ENCODE peak calls at places on chromosomes 1 and 21, in five cellular contexts. F is MM.1S, Y is HCT116, M is hepatocyte, N is OCI-LY7. Q is an unnamed sample.

GRCh38 chr21:31098576-31099005 is 60.3 kb upstream of the KRTAP19-8 start:
- DNase-seq in F (peak; percentile 56), Y (peak; percentile 51), M (peak; percentile 78), N (peak; percentile 64), Q (peak; percentile 72)

GRCh38 chr1:171142451-171143121 is 42.5 kb upstream of the FMO2 start:
- DNase-seq in F (no peak), Y (no peak), M (peak; percentile 37), N (no peak), Q (peak; percentile 58)

GRCh38 chr1:248853023-248853422 is 5.9 kb downstream of the ZNF692 start:
- DNase-seq in F (no peak), Y (no peak), M (no peak), N (no peak), Q (peak; percentile 93)

GRCh38 chr1:30771005-30771404 is 13.4 kb upstream of the LAPTM5 start:
- DNase-seq in F (no peak), Y (no peak), M (no peak), N (no peak), Q (no peak)

GRCh38 chr1:111436726-111437125 is 9.2 kb upstream of the OVGP1 start:
- DNase-seq in F (no peak), Y (no peak), M (no peak), N (no peak), Q (peak; percentile 41)

GRCh38 chr1:36251794-36252481 is 27.7 kb downstream of the THRAP3 start:
- DNase-seq in F (no peak), Y (no peak), M (no peak), N (no peak), Q (peak; percentile 63)

GRCh38 chr1:180800945-180801344 is 111.8 kb upstream of the KIAA1614 start:
- DNase-seq in F (no peak), Y (no peak), M (no peak), N (no peak), Q (no peak)

GRCh38 chr1:33696962-33697361 is 166.9 kb upstream of the HMGB4 start:
- DNase-seq in F (no peak), Y (no peak), M (no peak), N (no peak), Q (no peak)

GRCh38 chr1:187838335-187839293 is 1009.9 kb downstream of the PLA2G4A start:
- DNase-seq in F (no peak), Y (no peak), M (peak; percentile 42), N (no peak), Q (no peak)

GRCh38 chr1:194358208-194358581 is 1171.8 kb upstream of the B3GALT2 start:
- DNase-seq in F (no peak), Y (no peak), M (no peak), N (no peak), Q (no peak)

GRCh38 chr1:154326546-154327465 is 1.5 kb downstream of the ATP8B2 start:
- DNase-seq in F (peak; percentile 50), Y (no peak), M (no peak), N (no peak), Q (peak; percentile 94)

GRCh38 chr21:18384771-18385170 is 18.8 kb downstream of the TMPRSS15 start:
- DNase-seq in F (peak; percentile 57), Y (no peak), M (peak; percentile 53), N (peak; percentile 52), Q (peak; percentile 6)

GRCh38 chr1:207054476-207054875 is 1.4 kb downstream of the PFKFB2 start:
- DNase-seq in F (peak; percentile 35), Y (no peak), M (no peak), N (peak; percentile 43), Q (no peak)

GRCh38 chr1:117209094-117209493 is 1.6 kb downstream of the VTCN1 start:
- DNase-seq in F (no peak), Y (no peak), M (no peak), N (no peak), Q (no peak)

GRCh38 chr1:38932496-38933014 is 9.1 kb downstream of the RHBDL2 start:
- DNase-seq in F (no peak), Y (no peak), M (no peak), N (no peak), Q (no peak)

GRCh38 chr1:177392336-177392735 is 221.6 kb downstream of the BRINP2 start:
- DNase-seq in F (no peak), Y (no peak), M (no peak), N (no peak), Q (no peak)

GRCh38 chr1:220001095-220001501 is 45.2 kb downstream of the EPRS1 start:
- DNase-seq in F (no peak), Y (no peak), M (no peak), N (no peak), Q (no peak)

GRCh38 chr1:19344372-19344810 is 32.3 kb downstream of the SLC66A1 start:
- DNase-seq in F (no peak), Y (no peak), M (peak; percentile 66), N (peak; percentile 50), Q (peak; percentile 64)

GRCh38 chr1:218585565-218586184 is 240.5 kb downstream of the TGFB2 start:
- DNase-seq in F (no peak), Y (peak; percentile 65), M (peak; percentile 71), N (no peak), Q (peak; percentile 70)

GRCh38 chr21:41428847-41429246 is 2.8 kb downstream of the MX1 start:
- DNase-seq in F (no peak), Y (no peak), M (no peak), N (no peak), Q (no peak)

GRCh38 chr1:109626682-109627408 is 7.2 kb downstream of the AMPD2 start:
- DNase-seq in F (no peak), Y (no peak), M (no peak), N (no peak), Q (no peak)

GRCh38 chr1:169122976-169123375 is 16.5 kb downstream of the ATP1B1 start:
- DNase-seq in F (no peak), Y (no peak), M (no peak), N (no peak), Q (no peak)

GRCh38 chr1:212413902-212414327 is 771 bp downstream of the PACC1 start:
- DNase-seq in F (no peak), Y (no peak), M (peak; percentile 23), N (no peak), Q (peak; percentile 65)

GRCh38 chr1:24316659-24317058 is 2.5 kb upstream of the GRHL3 start:
- DNase-seq in F (no peak), Y (no peak), M (no peak), N (no peak), Q (no peak)

GRCh38 chr1:218660678-218661053 is 315.5 kb downstream of the TGFB2 start:
- DNase-seq in F (no peak), Y (peak; percentile 81), M (peak; percentile 26), N (no peak), Q (peak; percentile 84)

GRCh38 chr21:42062543-42063022 is 8.5 kb upstream of the UMODL1 start:
- DNase-seq in F (peak; percentile 99), Y (no peak), M (no peak), N (peak; percentile 91), Q (no peak)

GRCh38 chr21:26836546-26836945 is 8.7 kb downstream of the ADAMTS1 start:
- DNase-seq in F (no peak), Y (no peak), M (no peak), N (no peak), Q (no peak)

GRCh38 chr1:227890451-227891222 is 57.1 kb downstream of the WNT9A start:
- DNase-seq in F (no peak), Y (no peak), M (no peak), N (no peak), Q (no peak)

DNA sequence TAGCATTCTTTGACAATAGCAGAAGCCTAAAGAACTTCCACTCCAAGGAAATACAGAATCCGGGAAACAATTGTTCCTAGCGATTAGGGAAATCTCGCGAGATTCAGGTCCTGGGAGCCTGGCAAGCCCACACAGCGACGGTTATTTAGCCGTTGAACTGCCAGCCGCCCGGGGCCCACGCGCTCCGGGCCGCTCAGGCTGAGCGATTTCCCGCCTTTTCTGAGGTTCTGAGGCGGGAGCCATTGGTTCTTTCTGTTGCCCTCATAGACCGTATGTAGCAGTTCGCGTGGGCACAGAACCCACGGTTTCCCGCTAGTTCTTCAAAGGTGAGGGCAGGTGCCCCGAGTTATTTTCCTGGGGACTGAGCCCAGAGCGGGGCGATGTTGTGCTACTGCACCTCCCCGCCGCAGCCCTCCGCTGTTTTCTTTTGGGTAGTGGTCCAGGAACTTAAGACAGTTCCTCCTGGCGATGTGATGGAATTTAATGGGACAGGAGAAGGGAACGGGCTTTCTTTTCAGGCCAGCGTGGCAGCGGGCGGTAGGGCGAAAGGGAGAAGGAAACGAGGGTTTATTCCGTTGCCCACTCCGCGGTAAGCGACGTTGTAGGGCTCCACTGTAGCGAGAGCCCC is at the start of gene SYCP1:
- DNase-seq in F (no peak), Y (no peak), M (no peak), N (no peak), Q (peak; percentile 20)
- H3K27ac ChIP-seq in F (no peak within 1 kb of the TSS), Y (no peak within 1 kb of the TSS), M (no peak within 1 kb of the TSS), N (no peak within 1 kb of the TSS), Q (no peak within 1 kb of the TSS)

GRCh38 chr1:178933709-178934573 is 63.1 kb upstream of the ANGPTL1 start:
- DNase-seq in F (no peak), Y (no peak), M (no peak), N (no peak), Q (no peak)
- TF ChIP-seq EZH2phosphoT487 in F (no peak), Y (no peak), M (no peak), N (no peak), Q (no peak)

DNA sequence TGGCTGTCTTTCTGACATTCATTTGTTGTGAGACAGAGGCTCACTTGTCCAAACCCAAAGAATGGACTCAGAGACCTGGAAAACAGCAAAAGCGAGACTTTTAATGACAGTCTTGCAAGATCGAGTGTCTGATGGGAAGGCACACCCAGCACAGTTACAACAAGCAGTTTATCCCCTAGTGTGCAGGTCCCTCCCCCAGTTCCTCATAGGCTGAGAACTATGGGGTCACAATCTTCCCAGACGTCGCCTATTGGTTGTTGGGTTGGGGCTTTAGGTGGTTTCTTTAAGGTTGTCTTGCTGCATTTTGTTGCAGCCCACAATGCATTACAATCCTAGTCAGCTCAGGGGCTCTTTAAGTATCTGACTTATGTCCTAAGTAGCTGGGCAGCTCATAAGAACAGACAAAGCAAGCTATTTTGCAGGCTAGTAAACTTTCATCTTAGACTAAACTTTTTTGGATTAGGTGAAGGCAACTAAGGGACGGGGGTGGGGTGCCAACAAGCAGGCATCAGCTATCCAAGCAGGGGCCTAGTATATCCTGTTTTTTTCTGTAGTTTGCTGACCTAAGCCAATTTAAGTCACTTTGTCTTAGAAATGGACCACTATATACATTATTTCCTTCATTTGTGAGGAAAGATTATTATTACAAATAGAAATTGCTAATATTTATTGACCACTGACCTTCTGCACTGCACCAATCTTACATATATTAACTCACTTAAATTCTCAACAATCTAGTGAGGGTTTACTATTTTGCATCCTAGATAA is 151.8 kb downstream of the SETD4 start:
- DNase-seq in F (no peak), Y (no peak), M (no peak), N (no peak), Q (no peak)
- H3K4me2 ChIP-seq in F (no peak overlapping the region), Y (no peak overlapping the region), M (no peak overlapping the region), N (no peak overlapping the region), Q (no peak overlapping the region)

DNA sequence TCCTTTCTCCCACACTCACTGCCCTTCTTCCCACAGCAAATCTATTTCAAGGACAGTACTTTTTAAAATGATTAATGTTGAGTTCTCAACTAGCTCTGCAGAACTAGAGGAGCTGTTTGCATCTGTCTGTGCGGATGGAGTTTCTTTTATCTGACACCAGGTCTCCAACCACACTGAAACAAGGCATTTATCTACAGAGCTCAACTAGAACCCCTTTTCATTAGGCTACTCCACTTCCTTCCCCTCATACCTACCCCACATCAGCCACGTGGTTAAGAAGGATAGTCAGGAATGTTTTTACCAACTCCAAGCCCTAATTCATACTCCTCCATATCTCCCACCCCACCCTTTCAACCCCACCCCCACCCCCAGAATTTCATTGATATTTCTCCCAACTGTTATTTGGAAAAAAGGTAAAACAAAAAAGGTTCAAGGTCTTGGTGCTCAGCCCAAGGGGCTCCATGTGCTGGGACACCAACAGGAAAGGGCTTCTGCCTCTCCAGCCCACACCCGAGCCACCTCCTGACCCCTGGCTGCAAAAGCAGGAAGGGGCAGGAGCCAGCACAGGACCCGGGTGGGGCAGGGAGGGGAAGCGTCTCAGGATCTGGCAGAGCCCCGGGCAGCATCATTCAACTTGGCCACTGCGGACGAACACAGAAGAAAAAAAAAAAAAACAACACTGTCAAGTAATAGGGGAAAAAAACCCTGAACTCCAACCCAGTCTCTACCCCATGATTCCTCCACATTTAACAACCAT is 7.0 kb downstream of the ENSA start:
- DNase-seq in F (no peak), Y (no peak), M (no peak), N (no peak), Q (no peak)
- H3K27ac ChIP-seq in F (peak overlapping the region; percentile 25), Y (no peak overlapping the region), M (no peak overlapping the region), N (peak overlapping the region; percentile 65), Q (peak overlapping the region; percentile 32)

Q was measured in GM23248.